ENCODE peak calls at places on chromosomes 5 and 9, in five cellular contexts. S is Calu3, V is epithelial cell of proximal tubule, I is HFFc6, K is GM13977. X is an unnamed sample.

GRCh38 chr5:154829589-154830218 is 20.7 kb downstream of the FAXDC2 start:
- DNase-seq in S (peak; percentile 21), V (no peak), I (no peak), K (no peak), X (no peak)

GRCh38 chr5:174532453-174533126 is 191.8 kb upstream of the MSX2 start:
- DNase-seq in S (peak; percentile 95), V (peak; percentile 67), I (peak; percentile 81), K (no peak), X (no peak)

GRCh38 chr5:89037090-89037489 is 154.1 kb upstream of the MEF2C start:
- DNase-seq in S (peak; percentile 70), V (no peak), I (peak; percentile 69), K (no peak), X (no peak)

GRCh38 chr9:89246840-89247239 is 64.2 kb upstream of the CKS2 start:
- DNase-seq in S (no peak), V (no peak), I (no peak), K (no peak), X (no peak)

GRCh38 chr5:97111612-97112011 is 30.8 kb downstream of the LIX1 start:
- DNase-seq in S (no peak), V (no peak), I (no peak), K (no peak), X (no peak)

GRCh38 chr9:35481347-35481975 is 8.4 kb upstream of the RUSC2 start:
- DNase-seq in S (peak; percentile 64), V (no peak), I (peak; percentile 76), K (peak; percentile 36), X (peak; percentile 49)

GRCh38 chr9:82161876-82162275 is 173.3 kb downstream of the SPATA31D1 start:
- DNase-seq in S (no peak), V (no peak), I (no peak), K (no peak), X (no peak)

GRCh38 chr5:20833081-20833627 is 845.2 kb upstream of the CDH18 start:
- DNase-seq in S (no peak), V (no peak), I (no peak), K (no peak), X (peak; percentile 1)

GRCh38 chr9:104961238-104961637 is 33.3 kb upstream of the ABCA1 start:
- DNase-seq in S (peak; percentile 10), V (no peak), I (peak; percentile 13), K (peak; percentile 33), X (peak; percentile 27)

GRCh38 chr9:134132208-134132870 is 3.5 kb upstream of the WDR5 start:
- DNase-seq in S (no peak), V (no peak), I (no peak), K (no peak), X (no peak)

GRCh38 chr5:10703676-10704075 is 57.4 kb downstream of the DAP start:
- DNase-seq in S (peak; percentile 10), V (no peak), I (no peak), K (no peak), X (no peak)

GRCh38 chr5:2916076-2916682 is 164.7 kb upstream of the IRX2 start:
- DNase-seq in S (no peak), V (no peak), I (no peak), K (peak; percentile 4), X (no peak)

GRCh38 chr5:169836835-169837234 is 143.5 kb downstream of the INSYN2B start:
- DNase-seq in S (no peak), V (no peak), I (no peak), K (no peak), X (no peak)

GRCh38 chr5:113909782-113910181 is 396.3 kb downstream of the YTHDC2 start:
- DNase-seq in S (no peak), V (no peak), I (no peak), K (no peak), X (no peak)

GRCh38 chr9:134403682-134404301 is 77.5 kb downstream of the RXRA start:
- DNase-seq in S (no peak), V (no peak), I (no peak), K (no peak), X (peak; percentile 64)

GRCh38 chr5:14900661-14901461 is 29.3 kb upstream of the ANKH start:
- DNase-seq in S (no peak), V (no peak), I (peak; percentile 37), K (no peak), X (no peak)

GRCh38 chr9:120818595-120818994 is 24.1 kb downstream of the PSMD5 start:
- DNase-seq in S (no peak), V (no peak), I (no peak), K (no peak), X (no peak)

GRCh38 chr9:110443146-110443877 is 105.6 kb upstream of the TXNDC8 start:
- DNase-seq in S (no peak), V (no peak), I (peak; percentile 59), K (no peak), X (no peak)

GRCh38 chr5:118554991-118555390 is 433.4 kb downstream of the DTWD2 start:
- DNase-seq in S (no peak), V (no peak), I (no peak), K (no peak), X (no peak)
- TF ChIP-seq CTCF in S (no peak), V (no peak), I (no peak), K (no peak), X (no peak)

DNA sequence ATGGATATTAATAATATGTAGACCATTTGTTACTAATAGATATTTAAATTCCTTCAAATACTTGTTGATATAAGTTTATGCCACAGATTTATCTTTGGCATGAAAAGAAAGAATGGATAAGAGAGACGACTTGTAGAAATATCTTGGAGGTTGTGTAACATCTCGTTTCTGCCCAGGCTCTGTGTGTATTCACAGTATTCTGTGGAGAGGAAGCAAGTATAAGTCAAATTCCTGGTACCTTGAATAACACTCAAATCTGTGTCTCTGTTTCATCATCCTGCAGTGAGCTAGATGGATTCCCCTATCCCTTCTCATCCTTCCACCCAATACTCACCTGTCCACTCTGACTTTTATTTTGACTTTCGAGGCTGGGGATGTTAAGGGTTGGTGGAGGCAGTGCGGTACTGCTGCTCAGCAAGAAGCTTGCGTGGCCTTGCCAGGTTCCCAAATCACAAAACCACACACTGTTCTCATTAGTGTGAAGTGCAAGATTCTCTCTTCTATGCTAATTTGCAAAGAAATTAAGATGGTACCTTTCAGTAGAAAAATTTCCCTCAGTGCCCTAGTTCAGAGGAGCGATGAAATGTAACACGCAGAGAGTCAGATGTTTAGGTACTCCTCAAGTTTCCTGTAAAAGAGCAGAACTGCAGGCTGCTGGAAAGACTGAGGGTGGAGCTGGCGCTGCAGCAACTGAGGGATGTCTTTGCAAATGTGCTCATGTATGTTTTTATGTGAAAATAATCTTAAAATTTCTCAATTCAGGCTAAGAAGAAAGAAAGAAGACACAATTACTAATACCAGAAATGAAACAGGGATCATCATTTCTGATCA is 42.6 kb upstream of the ANKRD18A start:
- DNase-seq in S (no peak), V (no peak), I (no peak), K (no peak), X (no peak)
- TF ChIP-seq CTCF in S (no peak), V (peak; percentile 58), I (no peak), K (peak; percentile 22), X (no peak)

GRCh38 chr5:77494935-77495334 is 2.8 kb upstream of the WDR41 start:
- DNase-seq in S (no peak), V (no peak), I (no peak), K (no peak), X (no peak)

GRCh38 chr5:77491783-77492652 is at the start of gene WDR41:
- DNase-seq in S (peak; percentile 94), V (peak; percentile 52), I (peak; percentile 95), K (peak; percentile 92), X (peak; percentile 92)

DNA sequence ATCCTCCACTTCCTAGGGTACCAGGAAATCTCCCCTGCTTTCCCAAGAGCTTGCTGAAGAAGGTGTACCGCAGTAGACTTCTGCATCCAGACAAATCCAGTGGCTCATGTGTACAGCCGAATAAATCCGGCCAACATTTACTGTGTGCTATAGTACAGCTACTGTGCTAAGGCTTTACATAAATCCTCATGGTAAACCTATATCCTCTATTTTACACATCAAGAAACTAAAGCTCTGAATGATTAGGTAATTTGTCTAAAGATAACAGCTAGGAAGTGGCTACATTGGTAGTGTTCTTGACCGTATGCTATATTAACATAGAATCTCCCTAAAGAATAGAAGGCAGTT is 511 bp upstream of the WDR41 start:
- DNase-seq in S (no peak), V (no peak), I (no peak), K (no peak), X (no peak)
- TF ChIP-seq CTCF in S (no peak), V (no peak), I (peak; percentile 60), K (no peak), X (no peak)

DNA sequence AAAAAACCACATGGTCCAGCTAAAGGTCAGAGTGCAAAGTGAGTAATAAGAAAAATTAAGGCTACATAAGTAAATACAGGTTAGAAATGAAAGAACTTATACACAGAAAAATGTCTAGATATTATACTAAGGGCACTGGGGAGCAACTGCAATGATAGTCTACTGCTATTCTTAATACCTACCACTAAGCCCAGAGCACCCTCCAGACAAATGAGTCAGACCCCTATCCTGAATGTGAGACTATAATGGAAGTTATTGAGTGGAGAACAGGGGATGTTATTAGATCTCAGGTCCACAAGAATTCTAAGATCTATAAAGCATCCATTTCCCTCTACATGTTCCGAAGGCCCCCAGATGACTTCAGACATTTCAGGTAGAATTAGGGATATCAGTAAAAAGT is 438.3 kb downstream of the PRELID2 start:
- DNase-seq in S (no peak), V (no peak), I (no peak), K (no peak), X (no peak)
- TF ChIP-seq CTCF in S (no peak), V (no peak), I (no peak), K (no peak), X (no peak)

GRCh38 chr5:61933787-61934626 is 372.0 kb upstream of the KIF2A start:
- DNase-seq in S (peak; percentile 70), V (no peak), I (peak; percentile 10), K (peak; percentile 41), X (peak; percentile 25)
- TF ChIP-seq CTCF in S (peak; percentile 75), V (peak; percentile 83), I (peak; percentile 71), K (peak; percentile 55), X (peak; percentile 11)

DNA sequence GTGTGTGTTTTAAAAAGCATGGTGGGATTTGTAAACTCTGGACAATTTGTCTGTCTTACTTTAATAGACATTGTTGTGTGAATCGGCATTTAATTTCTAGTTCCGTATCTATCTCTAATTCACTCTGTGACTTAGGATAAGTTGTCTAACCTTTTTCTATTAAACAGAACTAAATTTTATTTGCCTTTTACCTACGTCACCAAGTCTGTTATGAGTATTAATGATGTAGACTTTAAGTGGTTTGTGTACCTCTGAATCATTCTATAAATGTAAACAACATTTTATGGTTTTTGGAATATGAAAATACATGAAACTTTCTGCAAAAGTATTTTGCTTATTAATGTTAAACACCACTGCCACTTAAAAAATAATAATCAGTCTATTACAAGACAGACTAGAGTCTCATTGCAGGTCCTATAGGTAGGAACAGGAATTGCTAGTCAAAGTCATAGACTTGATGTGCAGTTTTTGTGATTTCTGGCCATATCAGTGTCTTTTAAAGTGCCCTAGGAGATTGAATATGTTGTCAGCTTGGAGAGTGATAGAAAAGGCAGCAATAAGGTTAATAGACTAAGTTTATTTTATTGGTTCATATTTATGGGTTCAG is 5.6 kb downstream of the RBM27 start:
- DNase-seq in S (no peak), V (no peak), I (no peak), K (no peak), X (no peak)
- TF ChIP-seq CTCF in S (peak; percentile 16), V (peak; percentile 33), I (peak; percentile 55), K (peak; percentile 9), X (no peak)

GRCh38 chr5:132753135-132753987 is 6.1 kb downstream of the CCNI2 start:
- DNase-seq in S (peak; percentile 30), V (no peak), I (no peak), K (no peak), X (no peak)
- TF ChIP-seq CTCF in S (no peak), V (peak; percentile 51), I (peak; percentile 31), K (peak; percentile 12), X (no peak)

GRCh38 chr9:124457887-124458431 is 7.7 kb downstream of the ADGRD2 start:
- DNase-seq in S (no peak), V (no peak), I (no peak), K (no peak), X (no peak)
- TF ChIP-seq CTCF in S (no peak), V (no peak), I (no peak), K (no peak), X (no peak)

X was measured in GM20000.